ENCODE peak calls at places on chromosomes 7 and 10, in nine cellular contexts. One of them, this sample, is unnamed.

GRCh38 chr7:68429376-68430117 is 1168.7 kb upstream of the AUTS2 start:
- DNase-seq in MM.1S: no peak
- DNase-seq in B cell: no peak
- DNase-seq in keratinocyte: no peak
- DNase-seq in H7: no peak
- DNase-seq in transverse colon: no peak
- DNase-seq in LNCaP clone FGC: no peak
- DNase-seq in glutamatergic neuron: no peak
- DNase-seq in T follicular helper cell: no peak
- DNase-seq in this sample: no peak

GRCh38 chr10:74842301-74842700 is 15.9 kb downstream of the KAT6B start:
- DNase-seq in LNCaP clone FGC: no peak
- DNase-seq in H7: no peak
- DNase-seq in glutamatergic neuron: no peak
- DNase-seq in T follicular helper cell: no peak
- DNase-seq in MM.1S: no peak
- DNase-seq in keratinocyte: no peak
- DNase-seq in B cell: no peak
- DNase-seq in transverse colon: no peak
- DNase-seq in this sample: no peak

GRCh38 chr10:132061465-132062180 is 4.1 kb upstream of the JAKMIP3 start:
- DNase-seq in H7: peak
- DNase-seq in transverse colon: no peak
- DNase-seq in T follicular helper cell: no peak
- DNase-seq in keratinocyte: no peak
- DNase-seq in B cell: no peak
- DNase-seq in MM.1S: no peak
- DNase-seq in LNCaP clone FGC: no peak
- DNase-seq in glutamatergic neuron: no peak
- DNase-seq in this sample: no peak

GRCh38 chr7:50119815-50120637 is 27.0 kb upstream of the ZPBP start:
- DNase-seq in glutamatergic neuron: peak
- DNase-seq in keratinocyte: no peak
- DNase-seq in T follicular helper cell: peak
- DNase-seq in B cell: peak
- DNase-seq in MM.1S: no peak
- DNase-seq in H7: no peak
- DNase-seq in LNCaP clone FGC: no peak
- DNase-seq in transverse colon: no peak
- DNase-seq in this sample: peak

GRCh38 chr7:100127866-100128601 is 1.3 kb downstream of the MBLAC1 start:
- DNase-seq in glutamatergic neuron: peak
- DNase-seq in keratinocyte: no peak
- DNase-seq in T follicular helper cell: no peak
- DNase-seq in B cell: no peak
- DNase-seq in LNCaP clone FGC: no peak
- DNase-seq in H7: peak
- DNase-seq in MM.1S: peak
- DNase-seq in transverse colon: peak
- DNase-seq in this sample: peak

GRCh38 chr10:116084166-116084565 is 188.8 kb downstream of the GFRA1 start:
- DNase-seq in H7: no peak
- DNase-seq in glutamatergic neuron: no peak
- DNase-seq in B cell: no peak
- DNase-seq in MM.1S: no peak
- DNase-seq in T follicular helper cell: no peak
- DNase-seq in transverse colon: no peak
- DNase-seq in keratinocyte: no peak
- DNase-seq in LNCaP clone FGC: no peak
- DNase-seq in this sample: no peak

GRCh38 chr7:14748461-14748860 is 154.1 kb downstream of the DGKB start:
- DNase-seq in B cell: no peak
- DNase-seq in keratinocyte: peak
- DNase-seq in transverse colon: no peak
- DNase-seq in H7: no peak
- DNase-seq in LNCaP clone FGC: no peak
- DNase-seq in MM.1S: no peak
- DNase-seq in T follicular helper cell: no peak
- DNase-seq in glutamatergic neuron: no peak
- DNase-seq in this sample: no peak

GRCh38 chr7:132575987-132576722 is at the start of gene PLXNA4:
- DNase-seq in glutamatergic neuron: peak
- DNase-seq in transverse colon: no peak
- DNase-seq in keratinocyte: no peak
- DNase-seq in H7: peak
- DNase-seq in B cell: no peak
- DNase-seq in MM.1S: no peak
- DNase-seq in T follicular helper cell: no peak
- DNase-seq in LNCaP clone FGC: no peak
- DNase-seq in this sample: peak

GRCh38 chr10:119652361-119652760 is 1.2 kb downstream of the BAG3 start:
- DNase-seq in H7: peak
- DNase-seq in transverse colon: no peak
- DNase-seq in B cell: no peak
- DNase-seq in MM.1S: peak
- DNase-seq in glutamatergic neuron: no peak
- DNase-seq in LNCaP clone FGC: no peak
- DNase-seq in T follicular helper cell: no peak
- DNase-seq in keratinocyte: no peak
- DNase-seq in this sample: peak

GRCh38 chr10:70571636-70572439 is 30.7 kb downstream of the PRF1 start:
- DNase-seq in H7: no peak
- DNase-seq in LNCaP clone FGC: no peak
- DNase-seq in B cell: no peak
- DNase-seq in T follicular helper cell: no peak
- DNase-seq in keratinocyte: no peak
- DNase-seq in MM.1S: no peak
- DNase-seq in transverse colon: no peak
- DNase-seq in glutamatergic neuron: no peak
- DNase-seq in this sample: no peak

This sample was measured in GM13977.